ENCODE peak calls at places on chromosomes 13 and 19, in ten cellular contexts. E, W, X, N, F, R, T, O, U and J are unnamed samples.

GRCh38 chr19:7505288-7505681 is 10.6 kb upstream of the ZNF358 start:
- DNase-seq in T (no peak), R (no peak), E (no peak), X (peak; percentile 17), N (no peak), W (no peak), O (no peak), F (peak; percentile 23), U (no peak), J (no peak)

GRCh38 chr19:11377756-11378155 is 3.3 kb downstream of the SWSAP1 start:
- DNase-seq in T (no peak), E (no peak), R (no peak), U (no peak), N (no peak), X (no peak), F (no peak), W (no peak), O (peak; percentile 27), J (no peak)

GRCh38 chr19:34766386-34766785 is 6.6 kb downstream of the ZNF599 start:
- DNase-seq in N (no peak), T (no peak), O (no peak), E (no peak), X (no peak), U (no peak), F (no peak), W (no peak), R (no peak), J (no peak)

GRCh38 chr13:45149964-45150363 is 29.7 kb downstream of the GTF2F2 start:
- DNase-seq in X (no peak), O (no peak), T (no peak), F (no peak), U (no peak), W (no peak), E (no peak), N (no peak), R (no peak), J (no peak)

GRCh38 chr13:96966415-96967102 is 27.7 kb downstream of the OXGR1 start:
- DNase-seq in F (no peak), N (no peak), O (no peak), R (no peak), W (no peak), X (no peak), U (no peak), E (no peak), T (no peak), J (no peak)

GRCh38 chr13:31925079-31925478 is 106.5 kb upstream of the FRY start:
- DNase-seq in W (no peak), X (no peak), N (no peak), U (no peak), R (no peak), F (no peak), T (no peak), O (no peak), E (no peak), J (no peak)

GRCh38 chr13:50543767-50544166 is 299.7 kb downstream of the DLEU7 start:
- DNase-seq in R (no peak), F (no peak), X (no peak), U (peak; percentile 69), T (no peak), N (no peak), W (peak; percentile 25), E (no peak), O (peak; percentile 14), J (no peak)

GRCh38 chr13:92196566-92197256 is 798.3 kb downstream of the GPC5 start:
- DNase-seq in O (no peak), W (no peak), N (no peak), R (peak; percentile 84), E (no peak), U (no peak), T (no peak), X (no peak), F (no peak), J (no peak)

GRCh38 chr19:34851277-34851804 is 75.4 kb upstream of the ZNF30 start:
- DNase-seq in T (no peak), U (no peak), X (peak; percentile 75), W (no peak), R (no peak), F (no peak), N (no peak), E (no peak), O (no peak), J (no peak)

GRCh38 chr13:96636310-96636709 is 358.0 kb downstream of the OXGR1 start:
- DNase-seq in N (no peak), O (no peak), W (no peak), R (no peak), U (no peak), F (no peak), E (no peak), T (no peak), X (no peak), J (no peak)

GRCh38 chr13:46403851-46404731 is 17.0 kb upstream of the RUBCNL start:
- DNase-seq in W (no peak), T (no peak), E (no peak), R (no peak), F (no peak), U (no peak), X (no peak), N (no peak), O (no peak), J (no peak)

GRCh38 chr19:7505682-7506384 is 10.1 kb upstream of the ZNF358 start:
- DNase-seq in X (no peak), W (peak; percentile 57), N (no peak), F (peak; percentile 29), O (no peak), R (no peak), U (no peak), E (no peak), T (no peak), J (no peak)

GRCh38 chr13:52738719-52739467 is 727 bp downstream of the CNMD start:
- DNase-seq in W (peak; percentile 26), O (no peak), U (no peak), N (no peak), T (no peak), E (peak; percentile 7), R (no peak), F (peak; percentile 64), X (no peak), J (no peak)

GRCh38 chr13:66795636-66796035 is 434.5 kb downstream of the PCDH9 start:
- DNase-seq in O (no peak), W (no peak), E (no peak), N (no peak), U (no peak), T (no peak), F (no peak), R (no peak), X (peak; percentile 8), J (no peak)

GRCh38 chr19:7742991-7743390 is 4.3 kb downstream of the CD209 start:
- DNase-seq in W (no peak), O (no peak), U (no peak), T (no peak), X (no peak), E (no peak), N (no peak), R (no peak), F (no peak), J (no peak)

GRCh38 chr19:30564551-30565011 is 192.4 kb downstream of the ZNF536 start:
- DNase-seq in U (no peak), E (no peak), X (no peak), R (no peak), T (no peak), W (no peak), O (no peak), N (no peak), F (no peak), J (no peak)

GRCh38 chr13:41780736-41781708 is 179.9 kb downstream of the VWA8 start:
- DNase-seq in T (no peak), X (no peak), F (no peak), N (no peak), W (no peak), E (no peak), R (no peak), O (no peak), U (peak; percentile 47), J (no peak)

GRCh38 chr13:80105350-80105749 is 235.6 kb downstream of the SPRY2 start:
- DNase-seq in W (no peak), N (no peak), X (no peak), R (no peak), E (no peak), F (no peak), T (no peak), O (no peak), U (no peak), J (no peak)

GRCh38 chr19:49327878-49328544 is 3.0 kb upstream of the SLC6A16 start:
- DNase-seq in O (no peak), X (peak; percentile 61), F (no peak), R (no peak), U (no peak), T (no peak), E (no peak), W (no peak), N (peak; percentile 41), J (peak; percentile 34)

GRCh38 chr13:50712882-50713281 is 130.6 kb downstream of the DLEU7 start:
- DNase-seq in F (no peak), W (no peak), O (no peak), X (no peak), E (no peak), N (no peak), T (no peak), U (no peak), R (no peak), J (no peak)

GRCh38 chr19:51352783-51353360 is 10.9 kb upstream of the VSIG10L start:
- DNase-seq in N (no peak), T (peak; percentile 24), R (no peak), E (no peak), U (no peak), X (no peak), O (no peak), W (no peak), F (no peak), J (no peak)

GRCh38 chr13:109768616-109769015 is 17.8 kb downstream of the IRS2 start:
- DNase-seq in U (no peak), W (no peak), E (no peak), X (no peak), N (no peak), F (no peak), T (no peak), R (no peak), O (no peak), J (no peak)

GRCh38 chr19:46270521-46271256 is 26.2 kb upstream of the HIF3A start:
- DNase-seq in X (no peak), E (no peak), U (no peak), F (no peak), R (no peak), T (no peak), O (no peak), N (no peak), W (no peak), J (no peak)

GRCh38 chr19:55459551-55459949 is 1.9 kb downstream of the ISOC2 start:
- DNase-seq in W (no peak), T (no peak), N (no peak), E (no peak), X (no peak), R (no peak), O (no peak), F (no peak), U (no peak), J (no peak)

GRCh38 chr13:26558074-26558805 is 757 bp downstream of the WASF3 start:
- DNase-seq in U (no peak), T (no peak), O (no peak), E (no peak), F (peak; percentile 30), X (no peak), N (no peak), R (no peak), W (peak; percentile 33), J (no peak)

GRCh38 chr19:55898911-55899310 is 33.2 kb downstream of the NLRP13 start:
- DNase-seq in T (no peak), U (no peak), R (no peak), F (no peak), E (no peak), X (no peak), N (no peak), O (no peak), W (no peak), J (no peak)

GRCh38 chr19:28829762-28830161 is 383.2 kb downstream of the UQCRFS1 start:
- DNase-seq in U (no peak), R (no peak), X (no peak), O (no peak), N (no peak), T (no peak), W (no peak), F (no peak), E (no peak), J (no peak)